ENCODE peak calls at places on chromosome 4, in nine cellular contexts. G is IMR-90; S is activated CD4-positive, CD25-positive, alpha-beta regulatory T cell; D is lung microvascular endothelial cell; B is stimulated activated CD8-positive, alpha-beta memory T cell treated with anti-CD3 and anti-CD28 coated beads, Interleukin-7, amount 100 ng/mL, for 24 hours; H is kidney tubule cell; C is T-helper 1 cell; E is iPS-NIHi11; A is KG1. F is an unnamed sample.

GRCh38 chr4:33715996-33716395 is 2528.3 kb downstream of the ARAP2 start:
- DNase-seq in C (no peak), H (peak), G (no peak), A (no peak), S (no peak), E (no peak), D (no peak), B (no peak), F (peak)

GRCh38 chr4:53635697-53636483 is 44.6 kb upstream of the LNX1 start:
- DNase-seq in B (no peak), C (no peak), H (no peak), D (no peak), E (no peak), G (no peak), A (no peak), S (no peak), F (no peak)

GRCh38 chr4:64705989-64706388 is 296.7 kb upstream of the TECRL start:
- DNase-seq in S (no peak), B (no peak), D (no peak), E (no peak), H (no peak), G (no peak), A (no peak), C (no peak), F (no peak)

GRCh38 chr4:83329521-83330105 is 5.0 kb downstream of the HPSE start:
- DNase-seq in S (no peak), E (no peak), B (no peak), G (peak), A (no peak), C (no peak), H (no peak), D (peak), F (no peak)

GRCh38 chr4:952881-953573 is 20.3 kb downstream of the DGKQ start:
- DNase-seq in B (no peak), C (peak), E (no peak), G (no peak), D (no peak), S (no peak), H (no peak), A (no peak), F (no peak)

GRCh38 chr4:137994858-137995257 is 247.3 kb downstream of the SLC7A11 start:
- DNase-seq in D (no peak), S (no peak), G (peak), C (no peak), E (no peak), A (no peak), B (no peak), H (peak), F (peak)

GRCh38 chr4:27986476-27986875 is 1125.8 kb downstream of the STIM2 start:
- DNase-seq in H (no peak), S (no peak), A (no peak), D (no peak), E (no peak), G (no peak), B (no peak), C (no peak), F (no peak)

GRCh38 chr4:88415982-88416381 is 37.3 kb downstream of the HERC6 start:
- DNase-seq in D (no peak), S (no peak), H (no peak), E (no peak), B (no peak), C (no peak), A (no peak), G (no peak), F (no peak)

GRCh38 chr4:147425019-147425418 is 55.9 kb upstream of the EDNRA start:
- DNase-seq in E (no peak), S (no peak), D (no peak), G (peak), A (no peak), B (no peak), C (no peak), H (peak), F (peak)

GRCh38 chr4:151658959-151659593 is 101.7 kb downstream of the GATB start:
- DNase-seq in H (peak), D (peak), B (no peak), G (peak), C (no peak), S (no peak), A (no peak), E (no peak), F (peak)

GRCh38 chr4:181775298-181775697 is 467.9 kb upstream of the TENM3 start:
- DNase-seq in H (no peak), S (no peak), G (no peak), C (no peak), E (no peak), D (no peak), B (no peak), A (no peak), F (no peak)

GRCh38 chr4:27568236-27568951 is 707.8 kb downstream of the STIM2 start:
- DNase-seq in G (no peak), E (no peak), B (no peak), C (no peak), H (no peak), A (no peak), D (no peak), S (no peak), F (no peak)

GRCh38 chr4:107922486-107923473 is 8.6 kb upstream of the CYP2U1 start:
- DNase-seq in H (peak), B (no peak), G (no peak), C (no peak), S (no peak), D (no peak), A (no peak), E (no peak), F (no peak)

GRCh38 chr4:160233141-160233540 is 1130.3 kb downstream of the RAPGEF2 start:
- DNase-seq in H (peak), B (no peak), D (no peak), G (no peak), E (no peak), A (no peak), C (no peak), S (no peak), F (no peak)

GRCh38 chr4:6013564-6013963 is 4.7 kb downstream of the C4orf50 start:
- DNase-seq in C (no peak), E (no peak), G (no peak), H (no peak), D (no peak), S (no peak), A (no peak), B (no peak), F (no peak)

GRCh38 chr4:76640252-76640925 is 205.4 kb downstream of the SHROOM3 start:
- DNase-seq in D (no peak), B (no peak), E (peak), S (no peak), A (no peak), H (peak), G (no peak), C (no peak), F (no peak)

GRCh38 chr4:34108456-34108855 is 2135.9 kb downstream of the ARAP2 start:
- DNase-seq in H (no peak), C (no peak), S (no peak), A (no peak), G (peak), D (no peak), B (no peak), E (no peak), F (no peak)

GRCh38 chr4:81769244-81769643 is 297.5 kb upstream of the RASGEF1B start:
- DNase-seq in H (no peak), E (no peak), A (no peak), B (no peak), G (no peak), S (no peak), C (no peak), D (no peak), F (no peak)

GRCh38 chr4:25190407-25190806 is 30.2 kb upstream of the SEPSECS start:
- DNase-seq in S (no peak), H (no peak), G (no peak), D (no peak), A (no peak), C (no peak), B (no peak), E (no peak), F (no peak)

GRCh38 chr4:182454440-182455013 is 211.3 kb downstream of the TENM3 start:
- DNase-seq in G (peak), B (no peak), D (no peak), H (no peak), C (no peak), A (no peak), S (no peak), E (no peak), F (no peak)

GRCh38 chr4:163350672-163351071 is 7.0 kb downstream of the NPY5R start:
- DNase-seq in E (no peak), S (no peak), D (no peak), G (no peak), H (peak), B (no peak), A (no peak), C (no peak), F (peak)

GRCh38 chr4:107951551-107951950 is 20.2 kb downstream of the CYP2U1 start:
- DNase-seq in B (no peak), H (peak), G (peak), D (peak), S (no peak), A (no peak), C (no peak), E (no peak), F (peak)

GRCh38 chr4:37803348-37803973 is 23.0 kb upstream of the PGM2 start:
- DNase-seq in A (peak), E (peak), G (peak), S (no peak), B (no peak), C (no peak), D (peak), H (peak), F (peak)

GRCh38 chr4:173218411-173219125 is 50.0 kb downstream of the GALNT7 start:
- DNase-seq in S (no peak), E (peak), B (no peak), G (peak), D (peak), A (no peak), H (peak), C (no peak), F (peak)

GRCh38 chr4:147060171-147060931 is 114.7 kb upstream of the TTC29 start:
- DNase-seq in H (peak), G (peak), D (no peak), S (no peak), E (no peak), A (no peak), C (no peak), B (no peak), F (no peak)

GRCh38 chr4:3047464-3048286 is 26.7 kb downstream of the HTT-AS start:
- DNase-seq in D (peak), A (no peak), S (peak), C (peak), B (peak), H (peak), G (peak), E (peak), F (peak)

GRCh38 chr4:13481569-13481968 is 2.6 kb downstream of the RAB28 start:
- DNase-seq in B (no peak), E (no peak), C (no peak), H (peak), A (no peak), D (peak), G (peak), S (no peak), F (peak)

GRCh38 chr4:138916763-138917162 is 98.8 kb upstream of the NOCT start:
- DNase-seq in G (no peak), E (no peak), C (no peak), D (no peak), H (peak), B (no peak), S (no peak), A (no peak), F (no peak)

GRCh38 chr4:118969359-118969758 is 80.7 kb downstream of the SYNPO2 start:
- DNase-seq in S (no peak), B (no peak), A (no peak), H (peak), E (peak), G (peak), C (no peak), D (peak), F (peak)